ENCODE peak calls at places on chromosomes 13 and 19, in six cellular contexts. W, D, G, H, R and O are unnamed samples.

GRCh38 chr13:106597190-106597589 is 29.3 kb upstream of the ARGLU1 start:
- DNase-seq in W (no peak), D (no peak), G (no peak), H (no peak), R (no peak), O (no peak)

GRCh38 chr13:85864963-85865530 is 65.8 kb upstream of the SLITRK6 start:
- DNase-seq in W (peak), D (peak), G (peak), H (peak), R (no peak), O (peak)

GRCh38 chr19:23286477-23286876 is 36.3 kb upstream of the ZNF724 start:
- DNase-seq in W (no peak), D (no peak), G (peak), H (peak), R (peak), O (no peak)

GRCh38 chr13:58598241-58598640 is 966.7 kb downstream of the PCDH17 start:
- DNase-seq in W (no peak), D (no peak), G (no peak), H (peak), R (no peak), O (no peak)

GRCh38 chr13:43390101-43390500 is 366.7 kb downstream of the DNAJC15 start:
- DNase-seq in W (peak), D (no peak), G (no peak), H (no peak), R (no peak), O (peak)

GRCh38 chr19:54439174-54439851 is 9.7 kb upstream of the LENG8 start:
- DNase-seq in W (no peak), D (no peak), G (peak), H (peak), R (peak), O (peak)

GRCh38 chr13:75550159-75550567 is 572 bp downstream of the UCHL3 start:
- DNase-seq in W (peak), D (no peak), G (no peak), H (peak), R (no peak), O (peak)

GRCh38 chr19:13521066-13521465 is 14.8 kb upstream of the CACNA1A start:
- DNase-seq in W (peak), D (no peak), G (no peak), H (no peak), R (no peak), O (no peak)

GRCh38 chr13:23847545-23847944 is 41.7 kb downstream of the MIPEP start:
- DNase-seq in W (no peak), D (no peak), G (no peak), H (peak), R (no peak), O (no peak)

GRCh38 chr13:70014337-70014736 is 93.3 kb upstream of the ATXN8OS start:
- DNase-seq in W (no peak), D (no peak), G (no peak), H (no peak), R (no peak), O (no peak)

GRCh38 chr13:31982540-31982939 is 49.0 kb upstream of the FRY start:
- DNase-seq in W (peak), D (no peak), G (no peak), H (no peak), R (no peak), O (peak)

GRCh38 chr13:32940601-32941000 is 75.6 kb upstream of the KL start:
- DNase-seq in W (peak), D (no peak), G (no peak), H (no peak), R (no peak), O (peak)

GRCh38 chr13:19618925-19619324 is 14.5 kb upstream of the MPHOSPH8 start:
- DNase-seq in W (peak), D (no peak), G (peak), H (peak), R (peak), O (peak)

GRCh38 chr19:6772028-6772865 is at the start of gene VAV1:
- DNase-seq in W (no peak), D (no peak), G (peak), H (no peak), R (no peak), O (no peak)

GRCh38 chr13:80262051-80262695 is 78.8 kb downstream of the SPRY2 start:
- DNase-seq in W (no peak), D (no peak), G (no peak), H (peak), R (no peak), O (no peak)

GRCh38 chr19:18450934-18451836 is 13.3 kb upstream of the ISYNA1 start:
- DNase-seq in W (peak), D (peak), G (peak), H (peak), R (peak), O (peak)

GRCh38 chr13:97849305-97849704 is 104.2 kb upstream of the IPO5 start:
- DNase-seq in W (peak), D (peak), G (no peak), H (peak), R (no peak), O (peak)

GRCh38 chr19:18849838-18850400 is 18.2 kb downstream of the UPF1 start:
- DNase-seq in W (no peak), D (no peak), G (no peak), H (no peak), R (no peak), O (no peak)

GRCh38 chr13:98570929-98571372 is 6.0 kb downstream of the STK24 start:
- DNase-seq in W (no peak), D (no peak), G (no peak), H (no peak), R (no peak), O (peak)

GRCh38 chr19:10419646-10420443 is 493 bp upstream of the PDE4A start:
- DNase-seq in W (peak), D (peak), G (peak), H (peak), R (peak), O (peak)

GRCh38 chr13:19152403-19152802 is 29.2 kb downstream of the TUBA3C start:
- DNase-seq in W (no peak), D (no peak), G (no peak), H (no peak), R (no peak), O (no peak)

DNA sequence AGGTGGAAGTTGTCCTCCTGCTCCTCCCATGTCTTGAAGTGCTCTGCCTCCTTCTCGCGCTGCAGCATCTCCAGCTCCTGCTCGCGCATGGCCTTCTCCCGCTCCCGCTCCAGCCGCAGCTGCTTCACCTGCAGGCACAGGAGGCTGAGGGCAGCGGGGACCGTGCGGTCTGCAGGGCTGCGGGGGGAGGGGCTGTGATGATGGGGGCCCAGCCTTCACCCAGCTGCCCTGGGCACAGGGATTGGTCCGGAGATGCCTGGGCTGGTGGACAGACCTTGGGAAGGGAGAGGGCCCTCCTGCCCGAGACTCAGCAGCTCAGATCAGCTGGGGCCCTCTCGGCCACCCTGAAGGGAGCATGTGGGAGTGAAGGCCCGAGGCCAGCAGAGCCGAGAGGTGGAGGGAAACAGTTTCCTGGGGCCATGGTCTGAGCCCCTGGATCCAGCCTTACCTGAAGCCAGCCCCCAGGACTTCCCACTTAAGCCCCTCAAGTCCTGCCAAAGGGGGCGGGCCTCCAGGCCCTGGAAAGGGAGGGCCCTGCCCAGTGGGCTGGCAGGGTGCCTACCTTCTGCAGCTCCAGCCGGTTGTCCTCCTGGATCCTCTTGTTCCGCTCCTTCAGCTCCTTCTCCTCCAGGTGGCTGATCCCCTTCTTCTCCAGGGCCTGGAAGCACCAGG is 6.3 kb downstream of the CACTIN start:
- DNase-seq in W (no peak), D (no peak), G (no peak), H (no peak), R (no peak), O (no peak)
- H2BK15ac ChIP-seq in W (no peak), D (no peak), G (no peak), H (no peak), R (no peak), O (no peak)

GRCh38 chr13:57075588-57075987 is 65.1 kb upstream of the PRR20A start:
- DNase-seq in W (no peak), D (no peak), G (no peak), H (no peak), R (no peak), O (no peak)
- H2BK15ac ChIP-seq in W (no peak), D (no peak), G (no peak), H (no peak), R (no peak), O (no peak)

DNA sequence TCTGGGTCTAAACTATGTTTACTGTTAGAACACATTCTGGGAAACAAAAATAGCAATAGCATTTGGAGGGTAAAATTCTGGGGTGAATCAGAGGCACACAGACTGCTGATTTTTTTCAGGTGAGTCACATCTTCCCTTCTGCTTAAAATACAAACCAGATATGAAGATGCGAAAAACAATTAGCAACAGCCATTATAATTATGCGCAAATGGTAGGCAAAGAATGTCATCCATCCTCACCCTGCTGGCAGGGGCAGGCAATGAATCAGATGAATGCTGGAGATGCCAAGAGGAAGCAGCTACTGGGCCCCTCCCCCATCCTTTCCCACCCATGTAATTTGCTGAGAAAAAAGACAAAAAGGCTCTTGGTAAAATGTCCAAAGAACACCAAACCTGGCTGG is 282.9 kb downstream of the KLF5 start:
- DNase-seq in W (peak), D (no peak), G (peak), H (peak), R (no peak), O (peak)
- H2BK15ac ChIP-seq in W (peak), D (no peak), G (no peak), H (no peak), R (no peak), O (no peak)

GRCh38 chr13:46496086-46496485 is 56.9 kb upstream of the LRCH1 start:
- DNase-seq in W (no peak), D (no peak), G (no peak), H (no peak), R (no peak), O (no peak)
- H2BK15ac ChIP-seq in W (no peak), D (no peak), G (no peak), H (no peak), R (no peak), O (no peak)

GRCh38 chr13:36445278-36445677 is 13.0 kb downstream of the CCNA1 start:
- DNase-seq in W (no peak), D (no peak), G (no peak), H (no peak), R (no peak), O (no peak)
- H2BK15ac ChIP-seq in W (no peak), D (no peak), G (no peak), H (no peak), R (no peak), O (no peak)